ENCODE peak calls at places on chromosomes 5 and 9, in seven cellular contexts. G is RWPE1, K is endothelial cell, O is AG04449, D is heart left ventricle, V is B cell, Z is cardiac fibroblast. S is an unnamed sample.
A peak's percentile ranks its signal among the peaks of the same experiment; 100 is the strongest.

GRCh38 chr9:116234091-116234490 is 80.5 kb downstream of the PAPPA start:
- DNase-seq in D (peak; percentile 38), Z (peak; percentile 99), K (no peak), O (peak; percentile 98), V (no peak), G (peak; percentile 18), S (no peak)

GRCh38 chr5:127839496-127840197 is 136.5 kb downstream of the CCDC192 start:
- DNase-seq in K (no peak), Z (peak; percentile 56), D (no peak), G (no peak), O (no peak), V (no peak), S (no peak)

GRCh38 chr5:109656829-109657228 is 32.9 kb upstream of the MAN2A1 start:
- DNase-seq in K (peak; percentile 10), O (peak; percentile 84), V (no peak), D (peak; percentile 50), G (peak; percentile 72), Z (peak; percentile 91), S (peak; percentile 32)

GRCh38 chr5:9454012-9454481 is 91.8 kb downstream of the SEMA5A start:
- DNase-seq in O (no peak), D (no peak), K (no peak), Z (peak; percentile 9), V (no peak), G (no peak), S (peak; percentile 38)

GRCh38 chr5:60843693-60844428 is at the start of gene ELOVL7:
- DNase-seq in G (peak; percentile 90), K (peak; percentile 64), V (peak; percentile 67), D (no peak), O (no peak), Z (no peak), S (peak; percentile 87)

GRCh38 chr9:80158150-80158549 is 586.4 kb downstream of the TLE4 start:
- DNase-seq in G (no peak), O (no peak), Z (no peak), V (no peak), K (no peak), D (no peak), S (no peak)

GRCh38 chr5:10485142-10485795 is 43.6 kb downstream of the ROPN1L start:
- DNase-seq in Z (peak; percentile 77), V (no peak), O (peak; percentile 94), D (peak; percentile 79), G (no peak), K (peak; percentile 21), S (no peak)

GRCh38 chr9:121498487-121499176 is 1.0 kb downstream of the GGTA1 start:
- DNase-seq in K (peak; percentile 34), O (no peak), G (peak; percentile 62), D (peak; percentile 53), Z (peak; percentile 62), V (peak; percentile 41), S (no peak)

GRCh38 chr5:171908638-171909037 is 97.8 kb downstream of the FBXW11 start:
- DNase-seq in G (no peak), V (no peak), K (no peak), Z (no peak), O (no peak), D (no peak), S (no peak)

GRCh38 chr5:135829681-135830383 is 4.6 kb upstream of the SLC25A48 start:
- DNase-seq in G (peak; percentile 82), D (peak; percentile 57), O (no peak), K (peak; percentile 84), V (no peak), Z (peak; percentile 64), S (peak; percentile 76)

GRCh38 chr9:99356512-99356971 is 134.5 kb downstream of the SEC61B start:
- DNase-seq in O (no peak), G (no peak), D (peak; percentile 82), K (no peak), Z (no peak), V (no peak), S (peak; percentile 15)

GRCh38 chr5:42953061-42953460 is 87.1 kb downstream of the ANXA2R start:
- DNase-seq in G (no peak), O (no peak), V (no peak), D (no peak), Z (no peak), K (no peak), S (no peak)

GRCh38 chr9:137255448-137256114 is 454 bp downstream of the NELFB start:
- DNase-seq in D (no peak), K (no peak), O (no peak), Z (peak; percentile 43), V (no peak), G (peak; percentile 55), S (peak; percentile 60)

GRCh38 chr9:85484235-85484634 is 257.5 kb downstream of the AGTPBP1 start:
- DNase-seq in O (no peak), V (no peak), D (no peak), K (no peak), Z (no peak), G (peak; percentile 13), S (no peak)

GRCh38 chr9:126696091-126696763 is 82.5 kb downstream of the LMX1B start:
- DNase-seq in D (peak; percentile 26), G (no peak), O (no peak), K (no peak), Z (no peak), V (peak; percentile 22), S (no peak)

GRCh38 chr5:171676286-171676944 is 109.2 kb upstream of the SMIM23 start:
- DNase-seq in V (no peak), K (no peak), D (no peak), Z (no peak), G (no peak), O (no peak), S (no peak)

GRCh38 chr5:119328753-119329602 is 26.8 kb upstream of the TNFAIP8 start:
- DNase-seq in V (no peak), Z (peak; percentile 50), O (peak; percentile 45), D (no peak), G (no peak), K (no peak), S (peak; percentile 35)

GRCh38 chr5:180201051-180201987 is 7.7 kb downstream of the RASGEF1C start:
- DNase-seq in G (no peak), D (no peak), K (peak; percentile 66), Z (peak; percentile 47), V (no peak), O (no peak), S (no peak)
- TF ChIP-seq CTCF in G (peak; percentile 21), D (no peak), K (peak; percentile 83), Z (peak; percentile 28), V (no peak), O (no peak), S (peak; percentile 11)

DNA sequence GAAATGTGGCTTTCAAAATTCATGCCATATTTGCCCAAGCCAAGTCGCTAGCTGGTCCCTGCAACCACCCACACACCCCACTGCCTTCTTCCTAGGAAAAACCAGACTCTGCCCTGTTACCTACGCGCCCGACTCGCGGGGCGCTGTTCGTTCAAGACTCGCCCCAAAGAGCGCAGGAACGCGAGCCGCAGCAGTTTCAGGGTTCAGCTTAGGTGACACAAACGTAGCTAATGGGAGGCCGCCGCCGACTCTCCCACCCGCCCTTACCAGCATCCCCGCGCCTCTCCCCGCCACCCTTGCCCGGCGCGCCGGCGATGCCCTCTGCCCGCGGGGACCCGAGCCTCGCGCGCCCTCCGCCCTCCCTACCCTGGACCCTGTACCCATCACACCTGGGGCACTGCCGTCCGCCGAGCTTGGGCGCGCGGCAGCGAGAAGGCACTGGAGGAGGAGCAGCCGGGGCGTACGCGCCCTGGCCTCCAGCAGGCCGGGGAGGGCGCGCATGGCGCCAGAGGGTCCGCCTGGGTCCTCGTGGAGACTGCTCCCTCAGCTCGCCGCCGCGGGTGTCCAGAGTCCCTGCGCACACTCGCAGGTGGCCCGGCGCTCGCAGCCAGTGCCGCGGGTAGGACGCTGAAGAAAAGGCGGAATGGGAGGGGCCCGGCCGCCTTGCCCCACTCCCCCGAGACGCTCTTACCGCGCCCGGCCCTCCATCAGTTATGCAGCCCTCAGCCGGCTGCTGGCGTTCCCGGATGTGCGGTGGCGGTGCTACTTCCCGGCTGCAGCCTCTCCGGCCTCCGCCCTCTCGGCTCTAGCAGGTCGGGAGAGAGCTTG is at the start of gene EMB:
- DNase-seq in D (peak; percentile 67), G (peak; percentile 67), V (peak; percentile 66), K (peak; percentile 62), O (no peak), Z (peak; percentile 50), S (peak; percentile 76)
- TF ChIP-seq CTCF in D (no peak), G (peak; percentile 65), V (peak; percentile 56), K (no peak), O (peak; percentile 34), Z (peak; percentile 20), S (no peak)

DNA sequence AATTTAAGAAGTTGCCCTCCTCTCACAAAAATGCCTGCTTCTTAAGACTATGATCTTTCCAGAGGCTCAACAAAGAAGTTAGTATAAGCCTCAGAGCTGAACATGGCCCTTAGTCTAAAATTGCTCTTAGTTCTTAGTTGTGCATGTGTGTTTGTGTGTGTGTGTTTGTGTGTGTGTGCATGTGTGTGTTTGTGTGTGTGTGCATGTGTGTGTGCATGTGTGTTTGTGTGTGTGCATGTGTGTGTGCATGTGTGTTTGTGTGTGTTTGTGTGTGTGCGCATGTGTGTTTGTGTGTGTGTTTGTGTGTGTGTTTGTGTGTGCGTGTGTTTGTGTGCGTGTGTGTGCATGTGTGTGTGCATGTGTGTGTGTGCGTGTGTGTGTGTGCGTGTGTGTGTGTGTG is 15.8 kb downstream of the IL31RA start:
- DNase-seq in V (no peak), G (no peak), Z (no peak), K (no peak), D (no peak), O (no peak), S (no peak)
- TF ChIP-seq CTCF in V (no peak), G (no peak), Z (no peak), K (no peak), D (no peak), O (no peak), S (no peak)

DNA sequence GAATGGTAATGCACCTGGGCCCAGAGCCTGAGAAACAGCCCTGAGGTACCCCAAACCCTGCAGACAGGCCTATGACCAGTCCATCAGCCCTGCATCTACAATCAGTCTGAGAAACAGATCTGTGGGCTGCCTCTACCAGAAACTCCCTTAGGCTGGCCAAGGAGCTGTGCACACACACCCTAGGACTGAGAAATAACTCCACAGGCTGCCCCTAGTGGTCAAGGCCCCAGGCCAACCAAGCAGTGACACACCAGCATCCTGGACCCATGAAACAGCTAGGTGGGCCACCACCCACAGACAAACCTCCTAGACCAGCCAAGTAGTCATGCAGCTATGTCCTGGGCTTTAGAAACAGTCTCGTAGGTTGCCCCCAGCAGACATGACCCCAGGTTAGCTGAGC is 253.6 kb upstream of the VLDLR start:
- DNase-seq in O (no peak), V (no peak), K (no peak), Z (no peak), D (no peak), G (no peak), S (no peak)
- TF ChIP-seq CTCF in O (peak; percentile 6), V (no peak), K (no peak), Z (no peak), D (no peak), G (no peak), S (no peak)